ENCODE peak calls at places on chromosomes 13 and 19, in nine cellular contexts. Q is heart left ventricle, G is prostate gland, H is uterus, N is lower leg skin, J is ovary, I is stomach, D is GM12891, Z is HCT116. B is an unnamed sample.

GRCh38 chr19:632228-633067 is 889 bp downstream of the POLRMT start:
- DNase-seq in Q (no peak), G (no peak), H (no peak), N (no peak), J (no peak), I (no peak), D (peak), Z (no peak), B (peak)

GRCh38 chr19:44846455-44847143 is 502 bp downstream of the NECTIN2 start:
- DNase-seq in Q (peak), G (peak), H (peak), N (peak), J (peak), I (no peak), D (no peak), Z (no peak), B (no peak)

GRCh38 chr13:63396746-63397145 is 1981.1 kb upstream of the PCDH20 start:
- DNase-seq in Q (no peak), G (no peak), H (no peak), N (no peak), J (no peak), I (no peak), D (no peak), Z (no peak), B (no peak)

GRCh38 chr19:7748756-7749155 is 1.4 kb upstream of the CD209 start:
- DNase-seq in Q (no peak), G (no peak), H (no peak), N (no peak), J (no peak), I (no peak), D (no peak), Z (peak), B (no peak)

GRCh38 chr19:55069137-55069858 is 6.3 kb upstream of the RDH13 start:
- DNase-seq in Q (no peak), G (peak), H (no peak), N (no peak), J (no peak), I (peak), D (no peak), Z (no peak), B (no peak)

GRCh38 chr19:58570770-58571574 is 2.2 kb downstream of the MZF1 start:
- DNase-seq in Q (no peak), G (no peak), H (peak), N (no peak), J (peak), I (no peak), D (no peak), Z (no peak), B (peak)

GRCh38 chr13:23772717-23773116 is 116.5 kb downstream of the MIPEP start:
- DNase-seq in Q (no peak), G (no peak), H (no peak), N (no peak), J (no peak), I (no peak), D (no peak), Z (no peak), B (no peak)

GRCh38 chr13:111515648-111516047 is 195.2 kb downstream of the TEX29 start:
- DNase-seq in Q (peak), G (no peak), H (no peak), N (no peak), J (no peak), I (no peak), D (no peak), Z (no peak), B (peak)

GRCh38 chr19:45501730-45502014 is 3.4 kb downstream of the PPM1N start:
- DNase-seq in Q (no peak), G (no peak), H (no peak), N (no peak), J (no peak), I (no peak), D (no peak), Z (no peak), B (no peak)

GRCh38 chr19:58275564-58275963 is 3.2 kb upstream of the ZNF8 start:
- DNase-seq in Q (no peak), G (no peak), H (no peak), N (no peak), J (no peak), I (no peak), D (no peak), Z (no peak), B (no peak)

GRCh38 chr19:510606-511100 is 3.4 kb downstream of the TPGS1 start:
- DNase-seq in Q (peak), G (no peak), H (peak), N (no peak), J (peak), I (peak), D (peak), Z (peak), B (peak)

GRCh38 chr13:101026328-101026727 is 351.7 kb upstream of the TMTC4 start:
- DNase-seq in Q (no peak), G (no peak), H (no peak), N (no peak), J (no peak), I (no peak), D (no peak), Z (no peak), B (no peak)

GRCh38 chr19:38288127-38288855 is 15.8 kb upstream of the C19orf33 start:
- DNase-seq in Q (peak), G (no peak), H (no peak), N (no peak), J (no peak), I (no peak), D (no peak), Z (no peak), B (no peak)

GRCh38 chr13:37700887-37701286 is 102.3 kb upstream of the POSTN start:
- DNase-seq in Q (no peak), G (no peak), H (no peak), N (no peak), J (no peak), I (no peak), D (no peak), Z (no peak), B (no peak)

GRCh38 chr13:28641600-28641926 is 17.4 kb upstream of the POMP start:
- DNase-seq in Q (no peak), G (no peak), H (no peak), N (no peak), J (no peak), I (no peak), D (no peak), Z (no peak), B (no peak)

GRCh38 chr19:42589792-42590191 is 4.9 kb downstream of the CEACAM8 start:
- DNase-seq in Q (no peak), G (no peak), H (no peak), N (no peak), J (no peak), I (no peak), D (no peak), Z (no peak), B (no peak)

GRCh38 chr19:28494466-28494865 is 718.5 kb downstream of the UQCRFS1 start:
- DNase-seq in Q (no peak), G (no peak), H (no peak), N (no peak), J (no peak), I (no peak), D (no peak), Z (no peak), B (no peak)

GRCh38 chr19:49057636-49058234 is at the start of gene CGB7:
- DNase-seq in Q (peak), G (peak), H (peak), N (peak), J (peak), I (peak), D (no peak), Z (no peak), B (peak)

GRCh38 chr19:33486407-33486806 is 35.2 kb downstream of the PEPD start:
- DNase-seq in Q (no peak), G (no peak), H (no peak), N (no peak), J (no peak), I (no peak), D (no peak), Z (no peak), B (no peak)

GRCh38 chr13:20624213-20624612 is 57.3 kb downstream of the IFT88 start:
- DNase-seq in Q (no peak), G (no peak), H (no peak), N (no peak), J (no peak), I (no peak), D (no peak), Z (no peak), B (no peak)

GRCh38 chr13:86760620-86761019 is 910.6 kb upstream of the SLITRK5 start:
- DNase-seq in Q (no peak), G (no peak), H (no peak), N (no peak), J (no peak), I (no peak), D (no peak), Z (no peak), B (no peak)

GRCh38 chr13:73428137-73428536 is 369.3 kb downstream of the KLF5 start:
- DNase-seq in Q (no peak), G (no peak), H (no peak), N (no peak), J (no peak), I (no peak), D (no peak), Z (peak), B (no peak)

GRCh38 chr19:4534836-4535658 is at the start of gene PLIN5:
- DNase-seq in Q (peak), G (peak), H (peak), N (no peak), J (peak), I (peak), D (peak), Z (peak), B (peak)

GRCh38 chr13:96052655-96053002 is 572 bp downstream of the UGGT2 start:
- DNase-seq in Q (no peak), G (no peak), H (no peak), N (no peak), J (no peak), I (no peak), D (peak), Z (peak), B (no peak)

GRCh38 chr13:36531746-36532486 is 99.6 kb downstream of the CCNA1 start:
- DNase-seq in Q (no peak), G (no peak), H (no peak), N (no peak), J (no peak), I (no peak), D (no peak), Z (no peak), B (no peak)
- TF ChIP-seq POLR2A in Q (no peak), G (no peak), H (no peak), N (no peak), J (no peak), I (no peak), D (no peak), Z (no peak), B (no peak)

DNA sequence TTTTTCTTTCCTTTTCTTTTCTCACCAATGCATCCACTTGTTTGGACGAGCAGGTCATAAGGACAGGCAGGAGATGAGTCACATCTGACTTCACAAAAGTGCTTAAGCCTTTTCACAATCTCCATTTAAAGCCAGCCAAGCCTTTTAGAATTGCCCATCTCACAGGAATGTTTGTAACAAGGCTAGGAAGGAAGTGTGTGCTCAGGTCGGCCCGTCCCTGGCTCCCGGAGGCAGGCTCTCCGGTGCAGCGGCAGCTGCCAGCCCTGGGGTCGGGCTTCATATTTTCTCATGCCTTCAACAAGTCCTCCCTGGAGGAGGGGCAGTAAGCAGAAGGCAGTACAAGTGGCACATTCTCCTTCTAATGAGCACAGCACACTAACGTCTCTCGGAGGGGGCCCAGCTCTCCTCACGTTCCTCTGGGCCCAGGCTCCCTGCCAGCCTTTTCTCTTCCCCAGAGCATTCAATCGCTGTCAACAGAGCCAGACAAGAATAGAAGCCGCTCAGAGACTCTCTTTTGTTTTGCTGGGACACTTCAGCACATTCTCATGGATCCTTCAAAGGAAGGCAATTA is 180.5 kb downstream of the COL4A1 start:
- DNase-seq in Q (peak), G (peak), H (peak), N (no peak), J (no peak), I (no peak), D (no peak), Z (no peak), B (peak)
- TF ChIP-seq POLR2A in Q (no peak), G (no peak), H (no peak), N (no peak), J (no peak), I (no peak), D (no peak), Z (no peak), B (no peak)

DNA sequence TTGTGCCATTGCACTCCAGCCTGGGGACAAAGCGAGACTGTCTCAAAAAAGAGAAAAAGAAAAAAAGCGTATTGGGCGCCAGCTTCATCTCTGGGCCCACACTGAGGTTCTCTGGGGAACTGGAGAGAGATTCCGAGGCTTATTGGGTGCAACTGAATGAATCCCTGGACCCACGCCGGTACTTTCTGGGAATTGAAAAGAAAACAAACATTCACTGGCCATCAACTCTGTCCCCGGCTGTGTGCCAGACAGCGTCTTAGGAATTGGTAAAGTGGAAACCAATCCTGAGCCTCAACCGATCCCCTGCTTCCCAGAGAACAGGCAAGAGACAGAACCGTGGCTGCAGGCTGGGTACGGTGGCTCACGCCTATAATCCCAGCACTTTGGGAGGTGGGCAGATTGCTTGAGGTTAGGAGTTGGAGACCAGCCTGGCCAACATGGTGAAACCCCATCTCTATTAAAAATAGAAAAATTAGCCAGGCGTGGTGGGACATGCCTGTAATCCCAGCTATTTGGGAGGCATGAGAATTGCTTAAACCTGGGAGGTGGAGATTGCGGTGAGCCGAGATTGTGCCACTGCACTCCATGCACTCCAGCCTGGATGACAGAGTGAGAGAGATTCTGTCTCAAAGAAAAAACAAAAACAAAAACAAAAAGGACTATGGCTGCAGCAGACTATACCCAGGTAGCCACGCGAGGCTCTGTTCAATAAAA is 8.6 kb downstream of the ANO8 start:
- DNase-seq in Q (no peak), G (peak), H (no peak), N (no peak), J (no peak), I (peak), D (no peak), Z (no peak), B (no peak)
- TF ChIP-seq POLR2A in Q (no peak), G (no peak), H (no peak), N (no peak), J (no peak), I (no peak), D (no peak), Z (no peak), B (no peak)

GRCh38 chr19:40629346-40629745 is 28.2 kb downstream of the LTBP4 start:
- DNase-seq in Q (no peak), G (no peak), H (no peak), N (no peak), J (no peak), I (no peak), D (no peak), Z (no peak), B (peak)

GRCh38 chr19:40625406-40626120 is 24.4 kb downstream of the LTBP4 start:
- DNase-seq in Q (peak), G (no peak), H (no peak), N (no peak), J (no peak), I (no peak), D (no peak), Z (no peak), B (no peak)

GRCh38 chr19:40630571-40631160 is 29.5 kb downstream of the LTBP4 start:
- DNase-seq in Q (no peak), G (no peak), H (no peak), N (no peak), J (no peak), I (no peak), D (no peak), Z (no peak), B (no peak)

GRCh38 chr19:40626918-40627317 is 25.7 kb downstream of the LTBP4 start:
- DNase-seq in Q (peak), G (no peak), H (no peak), N (no peak), J (no peak), I (no peak), D (no peak), Z (no peak), B (no peak)

DNA sequence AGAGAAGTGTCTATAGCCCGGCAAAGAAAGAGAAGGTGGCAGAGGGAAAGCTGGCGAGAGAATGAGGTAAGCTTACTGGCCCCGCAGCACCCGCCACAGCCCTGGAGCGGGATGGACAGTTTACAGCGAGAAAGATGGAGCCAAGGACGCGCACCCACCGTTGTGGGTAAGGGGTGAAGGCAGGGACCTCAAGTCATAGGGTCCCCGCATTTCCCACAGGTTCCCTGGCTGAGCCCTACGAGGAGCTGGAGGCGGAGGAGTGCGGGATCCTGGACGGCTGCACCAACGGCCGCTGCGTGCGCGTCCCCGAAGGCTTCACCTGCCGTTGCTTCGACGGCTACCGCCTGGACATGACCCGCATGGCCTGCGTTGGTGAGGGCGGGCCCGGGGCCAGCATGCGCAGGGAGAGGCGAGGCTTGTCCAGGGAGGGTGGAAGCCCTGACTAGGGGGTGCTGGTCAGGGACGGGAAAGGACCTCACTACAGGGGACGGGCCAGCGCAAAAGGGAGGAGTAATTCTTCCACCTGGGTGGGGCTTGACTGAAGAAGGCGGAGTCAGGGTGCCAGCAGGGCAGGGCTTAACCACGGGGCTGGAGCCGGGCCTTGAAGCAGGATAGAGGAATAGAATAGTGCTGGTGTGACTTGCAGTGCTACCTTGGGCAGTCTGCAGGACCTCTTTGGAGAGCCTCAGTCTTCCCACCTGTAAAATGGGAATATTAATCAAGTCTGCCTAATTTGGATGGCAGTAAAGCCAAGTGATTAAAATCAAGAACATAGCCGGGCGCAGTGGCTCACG is 26.5 kb downstream of the LTBP4 start:
- DNase-seq in Q (peak), G (no peak), H (no peak), N (no peak), J (no peak), I (no peak), D (no peak), Z (no peak), B (peak)
- TF ChIP-seq POLR2A in Q (no peak), G (no peak), H (no peak), N (no peak), J (no peak), I (no peak), D (no peak), Z (no peak), B (no peak)

GRCh38 chr19:47757617-47758432 is 12.5 kb downstream of the NOP53 start:
- DNase-seq in Q (no peak), G (no peak), H (no peak), N (no peak), J (no peak), I (no peak), D (no peak), Z (no peak), B (no peak)
- TF ChIP-seq POLR2A in Q (no peak), G (no peak), H (no peak), N (no peak), J (no peak), I (no peak), D (no peak), Z (no peak), B (no peak)